ENCODE peak calls at places on chromosome 1, in six cellular contexts. P is HL-60, V is stomach, D is H1, N is transverse colon, W is HCT116. C is an unnamed sample.

GRCh38 chr1:1920057-1920607 is 1.1 kb upstream of the TMEM52 start:
- DNase-seq in N (peak; percentile 15), D (no peak), V (no peak), W (no peak), P (no peak), C (no peak)

GRCh38 chr1:3625151-3625907 is 514 bp downstream of the TPRG1L start:
- DNase-seq in D (no peak), N (peak; percentile 72), P (no peak), V (peak; percentile 70), W (no peak), C (no peak)

GRCh38 chr1:12760256-12760795 is 13.2 kb upstream of the PRAMEF12 start:
- DNase-seq in V (no peak), P (no peak), W (peak; percentile 12), D (no peak), N (no peak), C (no peak)

GRCh38 chr1:44717653-44718052 is 13.3 kb downstream of the RNU5D-1 start:
- DNase-seq in P (no peak), D (no peak), N (no peak), W (no peak), V (no peak), C (no peak)

GRCh38 chr1:117210831-117211261 is at the start of gene VTCN1:
- DNase-seq in D (no peak), W (peak; percentile 43), N (peak; percentile 33), P (no peak), V (peak; percentile 78), C (no peak)

GRCh38 chr1:219518168-219518905 is 94.6 kb downstream of the ZC3H11B start:
- DNase-seq in N (no peak), D (no peak), P (no peak), V (no peak), W (no peak), C (no peak)

GRCh38 chr1:214573386-214574358 is 22.3 kb upstream of the PTPN14 start:
- DNase-seq in W (no peak), P (no peak), V (no peak), D (no peak), N (no peak), C (no peak)

GRCh38 chr1:9437931-9438330 is 101.3 kb upstream of the SLC25A33 start:
- DNase-seq in N (peak; percentile 37), D (no peak), P (no peak), V (no peak), W (no peak), C (no peak)

GRCh38 chr1:188270497-188270896 is 1441.7 kb downstream of the PLA2G4A start:
- DNase-seq in W (no peak), N (no peak), D (no peak), P (no peak), V (no peak), C (no peak)

GRCh38 chr1:168939947-168940223 is 166.6 kb upstream of the ATP1B1 start:
- DNase-seq in N (no peak), D (no peak), P (no peak), W (no peak), V (no peak), C (no peak)

GRCh38 chr1:156471496-156472490 is 28.8 kb downstream of the MEF2D start:
- DNase-seq in P (no peak), N (peak; percentile 90), W (no peak), V (peak; percentile 98), D (no peak), C (no peak)

GRCh38 chr1:93576346-93576745 is 105.3 kb downstream of the BCAR3 start:
- DNase-seq in P (no peak), D (no peak), V (no peak), N (no peak), W (no peak), C (no peak)
- TF ChIP-seq POLR2AphosphoS5 in P (no peak), D (no peak), V (no peak), N (no peak), W (no peak), C (no peak)

DNA sequence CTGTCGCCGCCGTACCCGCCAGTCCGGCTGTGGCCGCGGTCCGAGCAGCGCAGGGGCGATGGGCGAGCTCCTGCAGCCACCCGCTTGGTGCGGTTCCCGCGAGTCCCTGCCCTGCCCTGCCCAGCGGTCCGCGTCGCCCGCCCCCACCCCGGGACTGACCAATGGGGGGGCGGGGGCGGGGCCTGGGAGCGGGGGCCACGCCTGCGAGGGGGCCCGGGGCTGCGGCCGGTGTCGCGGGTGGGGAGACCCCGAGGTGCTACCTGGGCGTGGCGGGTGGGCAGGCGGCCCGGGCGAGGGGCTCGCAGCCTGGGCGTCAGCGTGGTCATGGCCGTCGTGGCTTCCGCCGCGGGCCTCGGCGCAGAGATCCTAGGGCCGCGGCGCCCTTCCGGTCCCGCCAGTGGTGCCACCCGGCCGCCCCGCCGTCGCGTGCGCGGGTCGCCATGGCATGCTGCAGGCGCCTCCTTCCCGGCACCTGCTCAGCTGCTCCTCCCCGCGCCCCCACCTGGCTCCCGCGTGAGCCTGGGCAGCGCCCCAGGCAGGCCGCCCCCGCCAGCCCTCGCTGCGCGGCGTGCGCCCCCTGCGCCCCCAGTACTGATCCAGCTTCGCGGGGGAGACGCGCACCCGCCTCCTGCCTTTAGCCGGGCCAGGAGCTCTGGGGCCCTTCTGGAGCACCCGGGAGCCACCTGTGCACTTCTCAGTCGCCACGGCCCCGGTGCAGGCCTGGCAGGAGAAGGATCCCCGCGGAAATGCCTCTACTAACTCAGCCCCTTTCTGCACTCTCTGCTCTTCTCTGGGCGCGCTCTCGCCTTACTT is at the start of gene BMP8B:
- DNase-seq in D (no peak), W (peak; percentile 37), V (peak; percentile 73), N (peak; percentile 82), P (peak; percentile 69), C (no peak)
- TF ChIP-seq POLR2AphosphoS5 in D (no peak), W (peak; percentile 82), V (no peak), N (peak; percentile 79), P (no peak), C (no peak)

GRCh38 chr1:26552720-26553119 is 23.2 kb downstream of the RPS6KA1 start:
- DNase-seq in D (no peak), P (no peak), V (no peak), W (no peak), N (no peak), C (no peak)
- TF ChIP-seq POLR2AphosphoS5 in D (no peak), P (no peak), V (no peak), W (no peak), N (no peak), C (no peak)

GRCh38 chr1:8015809-8016165 is 10.3 kb downstream of the ERRFI1 start:
- DNase-seq in D (no peak), V (no peak), N (no peak), P (no peak), W (no peak), C (no peak)

GRCh38 chr1:8015036-8015808 is 10.9 kb downstream of the ERRFI1 start:
- DNase-seq in N (peak; percentile 41), P (peak; percentile 14), D (no peak), W (no peak), V (no peak), C (no peak)

GRCh38 chr1:8013399-8013798 is 12.7 kb downstream of the ERRFI1 start:
- DNase-seq in N (no peak), V (no peak), W (no peak), D (no peak), P (no peak), C (no peak)

GRCh38 chr1:8013800-8014199 is 12.3 kb downstream of the ERRFI1 start:
- DNase-seq in N (no peak), P (no peak), W (no peak), D (no peak), V (no peak), C (no peak)

DNA sequence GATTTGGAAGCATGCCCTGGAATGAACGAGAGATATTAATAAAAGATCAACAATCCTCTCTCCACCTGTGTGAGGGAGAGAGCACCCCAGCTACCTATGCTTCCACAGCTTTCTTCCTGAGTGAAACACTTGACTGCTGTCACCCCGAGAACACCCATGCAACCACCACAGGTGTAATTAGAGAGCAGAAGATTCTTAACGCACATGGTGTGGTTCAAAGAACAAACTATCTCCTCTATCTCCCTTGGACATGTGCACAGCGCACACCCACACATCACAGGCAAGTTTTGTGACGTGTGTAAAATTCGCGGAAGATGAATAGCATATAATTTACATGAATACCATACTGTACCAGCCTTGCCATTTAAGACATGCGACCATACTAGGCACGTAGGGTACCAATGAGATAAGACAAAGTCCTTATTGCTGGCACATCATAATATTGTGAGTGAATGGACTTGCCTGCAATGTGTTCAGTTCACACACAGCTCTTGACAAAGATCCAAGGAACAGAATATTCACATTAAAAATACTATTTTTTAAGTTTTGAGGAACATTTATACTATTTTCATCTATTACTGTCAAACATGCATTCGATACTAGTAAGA is 11.6 kb downstream of the ERRFI1 start:
- DNase-seq in D (no peak), N (no peak), V (no peak), P (no peak), W (no peak), C (no peak)
- TF ChIP-seq POLR2AphosphoS5 in D (no peak), N (no peak), V (no peak), P (no peak), W (peak; percentile 81), C (no peak)

GRCh38 chr1:66335125-66335524 is 198.8 kb upstream of the SGIP1 start:
- DNase-seq in D (no peak), W (no peak), V (no peak), P (no peak), N (no peak), C (no peak)

GRCh38 chr1:66334311-66334710 is 199.6 kb upstream of the SGIP1 start:
- DNase-seq in N (no peak), W (no peak), V (no peak), D (no peak), P (no peak), C (no peak)

GRCh38 chr1:66336641-66336991 is 197.3 kb upstream of the SGIP1 start:
- DNase-seq in D (no peak), P (no peak), W (no peak), N (no peak), V (no peak), C (no peak)

GRCh38 chr1:66337249-66337648 is 196.7 kb upstream of the SGIP1 start:
- DNase-seq in V (no peak), N (no peak), P (no peak), W (no peak), D (no peak), C (no peak)

DNA sequence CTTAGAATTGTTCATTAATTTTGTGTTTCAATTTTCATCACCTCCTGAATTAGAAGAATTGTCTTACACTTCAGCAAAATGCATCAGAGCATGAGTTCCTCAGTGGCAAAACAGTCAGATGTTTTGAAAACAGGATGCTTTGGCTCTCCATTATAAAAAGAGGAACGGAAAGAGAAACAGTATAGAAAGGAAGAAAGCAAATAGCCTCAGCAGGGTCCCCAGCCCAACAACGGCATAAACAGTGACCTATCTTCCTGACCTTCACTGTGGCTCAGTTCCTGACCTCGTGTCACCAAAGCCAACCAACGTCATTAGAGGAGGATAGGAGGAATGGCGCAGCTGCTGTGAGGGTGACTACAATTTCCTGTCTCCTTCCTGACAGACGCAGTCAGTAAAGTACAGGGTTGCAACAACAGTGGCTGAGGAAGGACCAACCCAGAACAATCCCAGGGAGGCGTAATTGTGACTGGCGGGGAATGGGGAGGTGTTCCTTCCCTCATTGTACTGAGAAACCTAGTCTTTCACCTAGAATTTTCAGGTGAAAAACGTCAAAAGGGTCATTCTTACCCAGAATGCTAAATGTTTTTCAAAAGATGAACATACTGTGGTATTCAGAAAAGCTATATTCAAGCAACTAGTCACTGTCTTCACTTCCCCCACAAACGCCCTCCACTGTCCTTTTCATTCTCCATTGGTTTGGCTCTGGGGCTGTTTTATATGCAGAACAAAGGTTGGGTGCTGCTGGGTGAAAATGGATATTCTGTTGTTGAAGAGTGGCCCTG is 197.9 kb upstream of the SGIP1 start:
- DNase-seq in D (no peak), W (no peak), P (peak; percentile 68), V (peak; percentile 63), N (peak; percentile 79), C (no peak)
- TF ChIP-seq POLR2AphosphoS5 in D (no peak), W (no peak), P (peak; percentile 91), V (peak; percentile 85), N (peak; percentile 87), C (no peak)